ENCODE peak calls at places on chromosomes 2 and 18, in four cellular contexts. E, V, A and O are unnamed samples.

GRCh38 chr2:199336546-199336945 is 121.2 kb downstream of the SATB2 start:
- DNase-seq in E (no peak), V (no peak), A (no peak), O (no peak)

GRCh38 chr2:43133708-43134570 is 92.5 kb downstream of the ZFP36L2 start:
- DNase-seq in E (no peak), V (no peak), A (no peak), O (no peak)

GRCh38 chr2:225122007-225122406 is 79.7 kb upstream of the DOCK10 start:
- DNase-seq in E (no peak), V (no peak), A (no peak), O (no peak)

GRCh38 chr2:34096552-34097171 is 497.6 kb upstream of the FAM98A start:
- DNase-seq in E (peak), V (peak), A (peak), O (peak)

GRCh38 chr2:203705184-203705583 is 1.3 kb upstream of the CD28 start:
- DNase-seq in E (no peak), V (no peak), A (no peak), O (no peak)

GRCh38 chr2:218340656-218341055 is 16.0 kb upstream of the CATIP start:
- DNase-seq in E (no peak), V (no peak), A (no peak), O (no peak)

GRCh38 chr2:10518470-10519060 is 70.4 kb upstream of the ODC1 start:
- DNase-seq in E (no peak), V (no peak), A (no peak), O (no peak)

GRCh38 chr2:179098080-179098689 is 48.2 kb upstream of the CCDC141 start:
- DNase-seq in E (no peak), V (no peak), A (no peak), O (no peak)

GRCh38 chr18:75350440-75350839 is 77.1 kb downstream of the SMIM21 start:
- DNase-seq in E (peak), V (no peak), A (no peak), O (no peak)

GRCh38 chr2:177983183-177983788 is 89.3 kb downstream of the PDE11A start:
- DNase-seq in E (peak), V (peak), A (peak), O (peak)

GRCh38 chr2:144508162-144508765 is 11.7 kb downstream of the ZEB2 start:
- DNase-seq in E (no peak), V (no peak), A (no peak), O (no peak)

GRCh38 chr2:64487256-64488049 is 33.5 kb downstream of the LGALSL start:
- DNase-seq in E (peak), V (no peak), A (peak), O (no peak)

GRCh38 chr18:76231402-76231801 is 263.6 kb downstream of the ZNF516 start:
- DNase-seq in E (no peak), V (no peak), A (no peak), O (no peak)

GRCh38 chr2:58553937-58554336 is 312.8 kb upstream of the FANCL start:
- DNase-seq in E (peak), V (no peak), A (peak), O (no peak)

GRCh38 chr2:207283356-207283755 is 117.6 kb upstream of the KLF7 start:
- DNase-seq in E (peak), V (peak), A (no peak), O (no peak)

GRCh38 chr2:119684553-119684952 is 5.6 kb downstream of the TMEM177 start:
- DNase-seq in E (no peak), V (no peak), A (no peak), O (no peak)

GRCh38 chr18:46333371-46334199 is 229.4 kb downstream of the HAUS1 start:
- DNase-seq in E (peak), V (no peak), A (peak), O (peak)

GRCh38 chr2:137968477-137969417 is 4.5 kb downstream of the HNMT start:
- DNase-seq in E (no peak), V (no peak), A (no peak), O (no peak)

GRCh38 chr2:28567076-28567471 is 71.2 kb downstream of the PLB1 start:
- DNase-seq in E (peak), V (no peak), A (no peak), O (no peak)

GRCh38 chr2:200860092-200860795 is 4.2 kb downstream of the CLK1 start:
- DNase-seq in E (no peak), V (peak), A (no peak), O (no peak)

GRCh38 chr2:162025121-162025911 is 48.7 kb downstream of the DPP4 start:
- DNase-seq in E (no peak), V (peak), A (no peak), O (no peak)

GRCh38 chr2:159090514-159091201 is 122.2 kb downstream of the TANC1 start:
- DNase-seq in E (no peak), V (peak), A (peak), O (no peak)

GRCh38 chr2:27717070-27717453 is 53.4 kb downstream of the SLC4A1AP start:
- DNase-seq in E (no peak), V (peak), A (no peak), O (peak)

GRCh38 chr2:118638453-118638852 is 209.0 kb downstream of the EN1 start:
- DNase-seq in E (no peak), V (no peak), A (no peak), O (no peak)

DNA sequence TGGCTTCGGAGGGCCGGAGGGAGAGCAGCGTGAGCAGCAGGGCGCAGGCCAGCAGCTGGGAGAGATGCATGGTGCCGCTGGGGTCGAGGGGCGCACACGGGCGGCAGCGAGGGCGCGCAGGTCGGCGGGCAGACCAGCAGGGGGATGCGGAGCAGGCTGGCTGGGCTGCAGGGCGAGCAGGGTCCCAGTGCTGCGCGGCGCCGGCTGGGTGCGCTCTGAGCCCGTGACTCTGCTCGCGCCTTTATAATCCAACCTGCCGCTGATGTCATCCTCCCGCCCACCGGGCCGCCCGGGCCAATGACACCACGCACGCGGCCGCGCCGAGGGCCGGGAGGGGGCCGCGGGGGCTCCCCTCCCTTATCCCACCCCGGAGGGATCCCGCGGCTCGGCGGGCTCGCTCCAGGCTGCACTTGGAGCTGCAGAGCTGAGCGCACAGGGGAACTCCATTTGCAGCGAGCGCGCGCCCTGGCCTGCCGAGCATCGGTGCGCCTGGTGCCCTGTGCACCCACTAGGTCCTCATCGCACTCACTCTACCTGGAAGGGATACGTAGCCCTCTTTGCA is at the start of gene NPPC:
- DNase-seq in E (peak), V (peak), A (peak), O (peak)
- TF ChIP-seq CTCF in E (peak), V (peak), A (peak), O (peak)

GRCh38 chr2:168705534-168706470 is 96.6 kb upstream of the NOSTRIN start:
- DNase-seq in E (peak), V (peak), A (peak), O (no peak)
- TF ChIP-seq CTCF in E (peak), V (peak), A (peak), O (peak)

DNA sequence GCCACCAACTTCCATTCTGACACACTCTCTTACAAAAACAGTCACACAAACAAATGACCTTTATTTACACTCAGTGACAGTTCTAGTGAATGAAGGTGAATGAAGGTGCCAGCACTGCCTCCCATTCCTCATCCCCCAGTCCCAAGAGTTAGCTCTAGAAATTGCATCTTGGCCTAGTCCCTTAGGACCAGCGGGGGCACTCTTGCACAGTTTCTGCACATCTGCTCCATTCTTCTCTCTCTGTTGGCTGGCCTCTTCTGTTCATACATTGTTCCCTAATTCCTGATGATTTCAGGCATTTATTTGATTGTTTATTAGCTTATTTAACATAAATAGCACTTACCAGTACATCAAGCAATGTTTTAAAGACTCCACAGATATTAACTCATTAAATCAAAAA is 30.9 kb downstream of the GAREM1 start:
- DNase-seq in E (peak), V (no peak), A (no peak), O (no peak)
- TF ChIP-seq CTCF in E (peak), V (peak), A (peak), O (no peak)

GRCh38 chr2:51795248-51795888 is 763.4 kb upstream of the NRXN1 start:
- DNase-seq in E (peak), V (no peak), A (peak), O (peak)
- TF ChIP-seq CTCF in E (peak), V (peak), A (peak), O (peak)

GRCh38 chr2:31052284-31052683 is 86.0 kb downstream of the GALNT14 start:
- DNase-seq in E (no peak), V (no peak), A (no peak), O (no peak)

GRCh38 chr2:31049913-31050588 is 88.2 kb downstream of the GALNT14 start:
- DNase-seq in E (no peak), V (no peak), A (no peak), O (no peak)

GRCh38 chr2:31051213-31052185 is 86.7 kb downstream of the GALNT14 start:
- DNase-seq in E (no peak), V (no peak), A (no peak), O (no peak)

GRCh38 chr2:31053929-31054328 is 84.3 kb downstream of the GALNT14 start:
- DNase-seq in E (no peak), V (no peak), A (no peak), O (no peak)

DNA sequence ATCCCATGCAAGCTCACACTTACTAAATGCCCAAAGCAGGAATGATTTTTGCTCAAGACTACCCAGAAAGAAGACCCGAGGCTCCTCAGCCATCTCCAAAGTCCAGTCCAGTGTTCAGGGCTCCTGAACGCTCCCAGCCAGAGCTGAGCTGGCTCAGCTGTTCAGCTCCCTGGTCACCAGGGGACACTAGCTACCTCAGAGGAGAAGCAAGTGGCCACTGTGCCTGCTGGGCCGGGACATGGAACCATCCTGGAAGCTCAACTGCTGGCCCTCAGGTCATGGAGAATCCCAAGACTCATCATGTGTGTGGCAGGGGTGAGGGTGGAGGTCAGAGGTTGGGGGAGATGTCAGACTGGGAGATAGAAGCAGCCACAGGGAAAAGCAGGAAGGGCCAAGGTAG is 89.0 kb downstream of the GALNT14 start:
- DNase-seq in E (no peak), V (no peak), A (no peak), O (no peak)
- TF ChIP-seq CTCF in E (no peak), V (no peak), A (no peak), O (no peak)

DNA sequence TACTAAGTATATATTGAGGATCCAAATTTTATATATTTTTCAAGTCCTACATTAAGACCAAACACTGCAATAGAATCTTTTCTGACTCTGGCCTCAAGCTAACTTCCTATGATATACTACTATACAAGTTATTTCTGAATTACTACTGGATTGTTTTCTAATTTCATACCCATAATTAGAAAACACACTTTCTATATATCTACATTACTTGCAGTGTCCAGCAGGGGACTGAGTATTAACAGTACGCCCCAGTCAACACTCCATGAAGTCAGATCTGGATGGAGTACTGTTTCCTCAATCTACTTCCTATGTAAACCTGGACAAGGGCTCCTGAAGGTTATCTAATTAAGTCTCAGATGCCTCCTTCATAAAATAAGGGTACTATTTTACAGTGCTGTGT is 26.5 kb downstream of the RMP24 start:
- DNase-seq in E (no peak), V (peak), A (no peak), O (no peak)
- TF ChIP-seq CTCF in E (peak), V (peak), A (peak), O (peak)

GRCh38 chr2:206257861-206258260 is 16.6 kb upstream of the ZDBF2 start:
- DNase-seq in E (no peak), V (no peak), A (no peak), O (no peak)

GRCh38 chr2:206257345-206257744 is 17.1 kb upstream of the ZDBF2 start:
- DNase-seq in E (peak), V (no peak), A (no peak), O (no peak)

GRCh38 chr2:206259615-206260426 is 14.6 kb upstream of the ZDBF2 start:
- DNase-seq in E (no peak), V (no peak), A (no peak), O (no peak)

GRCh38 chr2:206263959-206264603 is 10.4 kb upstream of the ZDBF2 start:
- DNase-seq in E (no peak), V (no peak), A (no peak), O (no peak)

DNA sequence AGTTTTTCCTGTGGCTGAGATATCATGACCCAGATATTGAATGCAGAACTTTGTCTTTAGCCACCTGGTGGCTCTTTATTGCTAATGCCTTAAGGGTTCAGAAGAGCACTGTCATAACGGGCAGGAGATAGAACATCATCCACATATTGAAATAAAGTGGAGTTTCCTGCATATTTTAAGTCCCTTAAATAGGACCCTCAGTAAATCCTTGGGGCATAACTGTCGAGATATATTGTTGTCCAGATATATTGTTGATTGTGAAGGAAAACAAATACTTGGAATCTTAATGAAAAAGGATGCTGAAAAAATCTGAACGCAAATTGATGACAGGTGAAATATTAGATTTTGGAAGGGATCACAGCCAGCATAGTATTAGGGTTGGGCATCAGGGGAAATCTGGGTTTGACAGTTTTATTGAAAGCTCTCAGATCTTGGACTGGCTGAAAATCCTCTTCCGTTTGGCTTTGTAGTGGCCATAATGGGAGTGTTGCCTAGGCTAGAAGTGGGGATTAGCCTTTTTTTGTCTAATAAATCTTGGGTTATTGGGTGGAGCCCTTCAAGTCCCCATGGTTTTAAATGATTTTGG is 13.9 kb upstream of the ZDBF2 start:
- DNase-seq in E (no peak), V (peak), A (no peak), O (no peak)
- TF ChIP-seq CTCF in E (peak), V (peak), A (peak), O (peak)

DNA sequence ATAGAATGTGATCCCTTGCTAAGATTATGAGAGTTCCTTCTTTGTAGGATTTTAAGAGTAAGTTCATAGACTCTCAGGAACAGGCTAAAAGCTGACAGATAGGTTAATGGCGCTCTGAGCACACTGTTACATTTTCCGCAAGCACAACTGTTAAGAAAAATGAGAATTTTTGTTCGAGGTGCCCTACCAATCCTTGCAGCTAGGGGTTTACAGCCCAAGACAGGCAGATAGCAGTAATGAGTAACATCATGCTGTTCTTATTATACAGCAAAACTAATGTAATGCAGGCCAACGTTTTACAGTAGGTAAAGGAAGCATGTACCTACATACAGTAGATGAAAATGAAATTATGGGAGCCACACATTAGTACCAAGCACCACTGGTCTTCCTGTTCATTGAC is 11.2 kb upstream of the BOD1L2 start:
- DNase-seq in E (no peak), V (no peak), A (no peak), O (no peak)
- TF ChIP-seq CTCF in E (peak), V (no peak), A (no peak), O (no peak)

DNA sequence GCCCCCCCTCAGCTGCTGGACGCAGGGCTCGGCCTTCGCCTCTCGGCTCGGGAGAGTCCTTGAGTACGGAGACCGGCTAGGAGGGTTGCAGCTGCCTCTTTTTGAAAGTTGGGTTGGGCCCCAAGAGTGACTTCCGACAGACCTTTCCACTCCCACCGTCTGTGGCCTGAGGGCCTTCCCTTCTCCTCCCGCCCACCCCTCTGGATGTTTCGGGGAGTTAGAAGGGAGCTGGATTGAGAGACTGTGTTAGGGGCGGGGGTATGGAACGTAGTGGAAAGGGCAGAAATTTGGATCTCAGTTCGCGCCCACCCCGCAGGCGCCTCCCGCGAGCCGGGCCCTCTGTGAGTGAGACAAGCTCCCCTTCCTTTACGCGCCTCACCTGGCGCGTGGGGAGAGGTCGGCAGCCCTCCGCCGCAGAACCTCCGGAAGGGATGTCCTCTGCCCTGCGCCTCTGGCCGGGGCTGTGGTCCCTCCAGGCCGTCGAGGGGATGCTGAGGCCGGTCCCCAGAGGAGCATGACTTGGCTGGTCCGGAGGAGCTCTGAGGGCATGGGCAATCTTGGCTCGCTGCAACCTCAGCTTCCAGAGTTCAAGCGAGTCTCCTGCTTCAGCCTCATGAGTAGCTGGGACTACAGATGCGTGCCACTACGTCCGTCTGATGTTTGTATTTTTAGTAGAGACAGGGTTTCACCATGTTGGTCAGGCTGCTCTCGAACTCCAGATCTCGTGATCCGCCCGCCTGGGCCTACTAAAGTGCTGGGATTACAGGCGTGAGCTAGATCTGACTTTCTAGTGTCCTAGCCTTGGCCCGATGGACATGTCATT is 15.9 kb downstream of the C2orf74 start:
- DNase-seq in E (no peak), V (peak), A (no peak), O (peak)
- TF ChIP-seq CTCF in E (no peak), V (no peak), A (no peak), O (no peak)

DNA sequence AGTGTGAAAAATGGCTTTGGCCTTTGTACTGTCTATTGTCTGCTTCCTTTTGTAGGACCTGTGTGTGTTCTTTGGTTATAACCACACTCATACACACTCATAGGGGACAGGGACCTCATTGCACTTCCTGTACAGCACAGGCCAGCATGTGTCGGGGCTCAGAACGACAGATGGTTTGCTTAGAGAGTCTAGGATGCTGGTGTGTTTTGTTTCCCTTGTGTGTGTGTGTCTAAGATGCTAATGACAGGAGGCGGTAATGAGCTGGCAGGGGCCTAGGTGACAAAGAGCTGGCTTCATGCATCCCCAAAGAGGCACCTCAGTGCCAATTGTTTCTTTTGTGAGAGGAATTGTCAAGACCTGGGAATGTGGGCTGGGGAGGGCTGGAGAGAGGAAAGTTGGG is 66.6 kb downstream of the CELF4 start:
- DNase-seq in E (peak), V (no peak), A (no peak), O (no peak)
- TF ChIP-seq CTCF in E (peak), V (no peak), A (no peak), O (no peak)